ENCODE peak calls at places on chromosomes 11 and 22, in four cellular contexts. W, F, L and V are unnamed samples.

GRCh38 chr11:69655479-69656394 is 14.8 kb downstream of the CCND1 start:
- DNase-seq in W (no peak), F (no peak), L (no peak), V (no peak)

GRCh38 chr11:1301220-1302000 is 8.0 kb downstream of the TOLLIP start:
- DNase-seq in W (no peak), F (no peak), L (no peak), V (no peak)

GRCh38 chr11:40819230-40819629 is 640.2 kb downstream of the LRRC4C start:
- DNase-seq in W (no peak), F (no peak), L (peak; percentile 6), V (no peak)

GRCh38 chr11:59222464-59223065 is 9.8 kb upstream of the MPEG1 start:
- DNase-seq in W (no peak), F (no peak), L (no peak), V (no peak)

GRCh38 chr11:33899383-33900037 is 7.6 kb upstream of the LMO2 start:
- DNase-seq in W (peak; percentile 7), F (peak; percentile 75), L (peak; percentile 29), V (peak; percentile 85)

GRCh38 chr22:38177926-38178604 is 3.6 kb downstream of the PLA2G6 start:
- DNase-seq in W (peak; percentile 53), F (no peak), L (peak; percentile 67), V (peak; percentile 37)

GRCh38 chr22:27283714-27284113 is 517.8 kb downstream of the MN1 start:
- DNase-seq in W (no peak), F (no peak), L (no peak), V (no peak)

GRCh38 chr22:40685406-40685805 is 6.1 kb downstream of the MCHR1 start:
- DNase-seq in W (no peak), F (no peak), L (no peak), V (no peak)

GRCh38 chr11:63671322-63672155 is at the start of gene ATL3:
- DNase-seq in W (peak; percentile 88), F (peak; percentile 86), L (peak; percentile 98), V (peak; percentile 98)

GRCh38 chr11:1674194-1674878 is 22.7 kb upstream of the KRTAP5-6 start:
- DNase-seq in W (no peak), F (no peak), L (no peak), V (peak; percentile 11)

GRCh38 chr11:7490054-7490453 is 4.7 kb downstream of the OLFML1 start:
- DNase-seq in W (no peak), F (no peak), L (no peak), V (peak; percentile 51)

GRCh38 chr11:10931761-10932700 is 74.2 kb upstream of the ZBED5 start:
- DNase-seq in W (no peak), F (no peak), L (peak; percentile 17), V (peak; percentile 67)

GRCh38 chr11:23502821-23503220 is 642.5 kb upstream of the CCDC179 start:
- DNase-seq in W (no peak), F (no peak), L (no peak), V (no peak)

GRCh38 chr11:103091441-103091809 is 535 bp downstream of the DCUN1D5 start:
- DNase-seq in W (no peak), F (no peak), L (peak; percentile 58), V (peak; percentile 15)

GRCh38 chr11:90556612-90557011 is 333.8 kb upstream of the CHORDC1 start:
- DNase-seq in W (no peak), F (no peak), L (no peak), V (no peak)

GRCh38 chr11:124935548-124936514 is at the start of gene HEPACAM:
- DNase-seq in W (no peak), F (no peak), L (no peak), V (no peak)
- TF ChIP-seq CTCF in W (no peak), F (no peak), L (no peak), V (no peak)

GRCh38 chr11:123191939-123192338 is 3.1 kb downstream of the CLMP start:
- DNase-seq in W (no peak), F (no peak), L (no peak), V (no peak)
- H3K4me3 ChIP-seq in W (peak overlapping the region; percentile 94), F (no peak overlapping the region), L (no peak overlapping the region), V (no peak overlapping the region)

GRCh38 chr11:116895053-116895757 is 57.8 kb upstream of the APOA1 start:
- DNase-seq in W (no peak), F (no peak), L (peak; percentile 74), V (peak; percentile 21)
- TF ChIP-seq CTCF in W (peak; percentile 36), F (peak; percentile 60), L (peak; percentile 78), V (peak; percentile 23)

GRCh38 chr11:108724974-108725689 is 60.3 kb downstream of the DDX10 start:
- DNase-seq in W (no peak), F (no peak), L (no peak), V (no peak)
- H3K4me3 ChIP-seq in W (no peak overlapping the region), F (no peak overlapping the region), L (no peak overlapping the region), V (no peak overlapping the region)

DNA sequence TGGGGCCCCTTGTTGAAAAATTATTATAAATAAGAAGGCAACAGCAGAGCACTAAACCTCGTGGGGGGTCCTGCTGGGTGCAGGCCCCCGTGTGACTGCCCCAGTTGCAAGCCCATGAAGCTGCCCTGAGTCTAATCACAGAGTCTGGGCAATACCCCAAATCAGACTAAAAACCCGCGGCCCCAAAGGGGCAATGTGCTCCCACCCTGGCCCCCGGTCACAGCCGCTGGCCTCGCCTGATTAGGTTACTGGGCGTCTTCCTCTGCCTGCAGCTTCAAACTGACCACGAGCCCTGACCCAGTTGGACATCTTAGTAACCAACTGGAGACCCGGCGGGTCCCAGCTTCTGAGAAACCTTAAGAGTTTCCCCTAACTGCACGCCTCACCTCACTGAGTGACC is 1.6 kb downstream of the CXCR5 start:
- DNase-seq in W (no peak), F (no peak), L (no peak), V (no peak)
- TF ChIP-seq CTCF in W (no peak), F (no peak), L (no peak), V (no peak)

DNA sequence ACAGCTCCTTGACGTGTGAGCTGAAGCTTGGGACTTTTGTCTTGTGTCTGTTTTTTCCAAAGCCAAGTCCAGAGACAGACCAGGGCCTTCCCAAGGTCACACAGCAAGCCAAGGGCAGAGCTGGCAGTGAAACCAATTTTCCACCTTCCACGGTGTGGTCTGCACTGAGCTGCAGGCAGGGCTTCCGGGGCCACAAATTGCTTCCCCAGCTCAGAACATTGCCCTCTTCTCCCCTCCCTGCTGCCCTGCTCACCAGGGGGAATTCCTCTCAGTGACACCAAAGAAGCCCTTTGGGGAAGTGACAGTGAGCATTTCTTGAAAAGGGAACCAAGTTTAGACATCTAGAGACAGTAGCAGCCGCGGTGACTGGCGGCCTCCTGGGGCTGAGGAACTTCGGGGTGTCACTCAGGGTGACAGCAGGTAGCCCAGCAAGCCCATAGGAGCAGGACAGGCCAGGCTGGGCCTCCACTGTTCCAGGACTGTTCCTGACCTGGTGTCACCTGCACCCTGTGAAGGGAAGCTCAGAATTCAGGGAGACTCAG is 9.2 kb downstream of the FXYD2 start:
- DNase-seq in W (no peak), F (no peak), L (no peak), V (no peak)
- H3K4me3 ChIP-seq in W (no peak overlapping the region), F (no peak overlapping the region), L (no peak overlapping the region), V (no peak overlapping the region)

GRCh38 chr22:17095538-17095937 is 10.7 kb downstream of the IL17RA start:
- DNase-seq in W (no peak), F (no peak), L (peak; percentile 45), V (no peak)
- TF ChIP-seq CTCF in W (peak; percentile 45), F (peak; percentile 61), L (peak; percentile 61), V (no peak)

GRCh38 chr22:44037519-44038370 is 13.6 kb downstream of the PARVB start:
- DNase-seq in W (peak; percentile 86), F (peak; percentile 75), L (no peak), V (peak; percentile 63)
- H3K4me3 ChIP-seq in W (no peak overlapping the region), F (no peak overlapping the region), L (no peak overlapping the region), V (no peak overlapping the region)